ENCODE peak calls at places on chromosomes 2 and 18, in five cellular contexts. H is prostate gland, Y is stomach, K is gastrocnemius medialis, J is spleen. N is an unnamed sample.

GRCh38 chr2:72750466-72750865 is 75.4 kb downstream of the EXOC6B start:
- DNase-seq in J (no peak), H (no peak), Y (no peak), K (no peak), N (no peak)

GRCh38 chr2:100822587-100823248 is 2.8 kb downstream of the NPAS2 start:
- DNase-seq in H (no peak), K (peak), Y (no peak), J (no peak), N (no peak)

GRCh38 chr2:132562245-132562644 is 107.8 kb downstream of the LYPD1 start:
- DNase-seq in Y (no peak), K (no peak), J (no peak), H (no peak), N (no peak)

GRCh38 chr2:169877406-169877805 is 50.2 kb downstream of the UBR3 start:
- DNase-seq in Y (no peak), H (no peak), J (no peak), K (no peak), N (peak)

GRCh38 chr2:74399785-74400184 is 19.7 kb upstream of the DCTN1 start:
- DNase-seq in Y (no peak), K (no peak), H (no peak), J (no peak), N (peak)

GRCh38 chr18:28522250-28522649 is 345.3 kb upstream of the CDH2 start:
- DNase-seq in J (no peak), H (no peak), K (no peak), Y (no peak), N (no peak)

GRCh38 chr18:24397131-24397693 is 412 bp downstream of the OSBPL1A start:
- DNase-seq in K (peak), H (peak), Y (peak), J (no peak), N (peak)

GRCh38 chr2:28958689-28959088 is 22.4 kb upstream of the TOGARAM2 start:
- DNase-seq in H (peak), K (peak), Y (no peak), J (no peak), N (peak)

GRCh38 chr2:147327636-147328035 is 517.2 kb upstream of the ACVR2A start:
- DNase-seq in K (no peak), H (no peak), J (no peak), Y (no peak), N (no peak)

GRCh38 chr2:111030271-111030891 is 90.3 kb upstream of the BCL2L11 start:
- DNase-seq in K (no peak), H (no peak), J (no peak), Y (peak), N (peak)

GRCh38 chr2:49914281-49914680 is 760.0 kb upstream of the FSHR start:
- DNase-seq in K (no peak), H (no peak), J (no peak), Y (no peak), N (peak)

GRCh38 chr2:24920813-24921441 is 890 bp upstream of the ADCY3 start:
- DNase-seq in Y (no peak), J (peak), K (no peak), H (no peak), N (peak)
- H3K4me3 ChIP-seq in Y (peak), J (peak), K (peak), H (peak), N (no peak)

GRCh38 chr18:23334569-23334968 is 118.5 kb upstream of the RIOK3 start:
- DNase-seq in H (no peak), J (no peak), Y (no peak), K (no peak), N (no peak)
- TF ChIP-seq POLR2A in H (no peak), J (no peak), Y (no peak), K (no peak), N (no peak)

GRCh38 chr2:19439081-19439480 is 80.7 kb upstream of the OSR1 start:
- DNase-seq in H (no peak), J (no peak), Y (no peak), K (no peak), N (no peak)

GRCh38 chr2:19434413-19434812 is 76.0 kb upstream of the OSR1 start:
- DNase-seq in H (no peak), Y (no peak), J (no peak), K (no peak), N (no peak)

GRCh38 chr2:19435815-19436214 is 77.4 kb upstream of the OSR1 start:
- DNase-seq in Y (no peak), J (no peak), K (no peak), H (no peak), N (no peak)
- H3K4me3 ChIP-seq in Y (no peak), J (no peak), K (no peak), H (no peak), N (no peak)

GRCh38 chr18:3216987-3217386 is 2.8 kb downstream of the MYOM1 start:
- DNase-seq in K (no peak), J (no peak), H (no peak), Y (no peak), N (no peak)

GRCh38 chr18:3221496-3221895 is 1.7 kb upstream of the MYOM1 start:
- DNase-seq in H (no peak), K (no peak), J (no peak), Y (no peak), N (no peak)

GRCh38 chr18:3217930-3218647 is 1.7 kb downstream of the MYOM1 start:
- DNase-seq in H (no peak), K (no peak), Y (peak), J (no peak), N (no peak)

GRCh38 chr18:3218817-3219216 is 951 bp downstream of the MYOM1 start:
- DNase-seq in H (no peak), J (no peak), Y (no peak), K (no peak), N (no peak)

DNA sequence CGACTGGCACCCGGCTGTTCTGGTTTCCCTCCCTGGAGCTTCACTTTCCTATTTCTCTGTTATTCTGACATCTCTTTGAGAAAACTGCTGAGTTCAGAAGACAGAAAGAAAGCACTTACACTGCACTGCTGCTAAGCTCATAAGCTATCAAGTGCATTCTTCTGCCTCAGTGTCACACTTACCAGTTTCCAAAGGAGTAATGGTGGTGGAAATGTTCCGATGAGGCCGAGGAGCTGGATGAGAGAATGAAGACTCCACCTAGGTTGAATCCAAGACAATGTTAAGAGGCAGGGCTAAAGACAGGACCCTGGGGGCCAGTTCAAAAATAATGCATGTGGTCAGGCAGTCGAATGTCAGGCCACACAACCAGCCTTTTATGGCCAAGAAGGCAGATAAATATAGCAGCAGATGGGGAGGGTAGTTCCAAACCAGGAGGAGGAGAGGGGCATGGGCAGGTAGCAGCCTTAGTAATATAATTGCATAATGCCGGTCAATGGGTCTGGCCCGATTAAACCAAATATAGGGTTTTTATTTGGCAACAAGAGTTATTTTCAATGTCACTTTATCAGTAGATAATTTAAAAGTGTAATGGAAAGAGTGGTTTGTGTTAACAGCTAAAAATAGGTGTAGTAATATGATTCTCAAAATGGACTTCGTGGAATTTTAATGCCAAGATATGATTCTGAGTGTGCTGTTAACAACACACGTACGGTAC is at the start of gene MYOM1:
- DNase-seq in Y (no peak), K (peak), H (no peak), J (no peak), N (no peak)
- TF ChIP-seq POLR2A in Y (no peak), K (peak), H (no peak), J (no peak), N (no peak)

GRCh38 chr2:172889767-172890430 is 154.3 kb downstream of the RAPGEF4 start:
- DNase-seq in K (no peak), H (no peak), J (no peak), Y (no peak), N (peak)
- H3K4me3 ChIP-seq in K (no peak), H (no peak), J (no peak), Y (no peak), N (no peak)

GRCh38 chr2:242088471-242089212 is 219.1 kb downstream of the RTP5 start:
- DNase-seq in K (peak), J (peak), H (peak), Y (peak), N (peak)
- TF ChIP-seq POLR2A in K (peak), J (peak), H (peak), Y (no peak), N (peak)

DNA sequence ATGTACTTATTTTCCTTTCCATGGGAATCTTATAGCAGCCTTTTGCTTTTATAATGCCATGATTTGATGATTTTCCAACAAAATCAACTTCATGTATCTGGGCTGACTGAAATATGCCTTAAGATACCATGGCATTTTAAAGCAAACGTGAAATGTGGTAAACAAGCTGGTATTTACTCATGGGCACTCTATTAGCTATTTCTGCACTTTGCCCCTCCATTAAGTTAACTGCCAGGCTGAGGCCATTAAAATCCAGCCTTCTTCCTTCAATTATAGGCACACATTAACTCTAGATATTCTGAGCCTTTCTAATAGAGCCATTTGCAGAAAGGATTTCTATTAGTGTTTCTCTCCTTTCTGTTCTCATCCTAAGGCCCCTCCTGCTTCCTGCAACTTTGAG is 1.7 kb upstream of the KCNJ3 start:
- DNase-seq in K (no peak), J (no peak), H (no peak), Y (no peak), N (no peak)
- H3K4me3 ChIP-seq in K (no peak), J (no peak), H (no peak), Y (peak), N (no peak)

GRCh38 chr2:219302412-219302968 is 6.7 kb downstream of the PTPRN start:
- DNase-seq in K (no peak), H (no peak), J (peak), Y (no peak), N (no peak)

GRCh38 chr2:219306047-219306446 is 3.2 kb downstream of the PTPRN start:
- DNase-seq in J (no peak), K (no peak), Y (no peak), H (no peak), N (no peak)

GRCh38 chr2:219309278-219309677 is at the start of gene PTPRN:
- DNase-seq in K (no peak), Y (no peak), H (no peak), J (no peak), N (peak)

GRCh38 chr2:219304223-219304622 is 5.0 kb downstream of the PTPRN start:
- DNase-seq in J (no peak), K (no peak), H (no peak), Y (no peak), N (no peak)

DNA sequence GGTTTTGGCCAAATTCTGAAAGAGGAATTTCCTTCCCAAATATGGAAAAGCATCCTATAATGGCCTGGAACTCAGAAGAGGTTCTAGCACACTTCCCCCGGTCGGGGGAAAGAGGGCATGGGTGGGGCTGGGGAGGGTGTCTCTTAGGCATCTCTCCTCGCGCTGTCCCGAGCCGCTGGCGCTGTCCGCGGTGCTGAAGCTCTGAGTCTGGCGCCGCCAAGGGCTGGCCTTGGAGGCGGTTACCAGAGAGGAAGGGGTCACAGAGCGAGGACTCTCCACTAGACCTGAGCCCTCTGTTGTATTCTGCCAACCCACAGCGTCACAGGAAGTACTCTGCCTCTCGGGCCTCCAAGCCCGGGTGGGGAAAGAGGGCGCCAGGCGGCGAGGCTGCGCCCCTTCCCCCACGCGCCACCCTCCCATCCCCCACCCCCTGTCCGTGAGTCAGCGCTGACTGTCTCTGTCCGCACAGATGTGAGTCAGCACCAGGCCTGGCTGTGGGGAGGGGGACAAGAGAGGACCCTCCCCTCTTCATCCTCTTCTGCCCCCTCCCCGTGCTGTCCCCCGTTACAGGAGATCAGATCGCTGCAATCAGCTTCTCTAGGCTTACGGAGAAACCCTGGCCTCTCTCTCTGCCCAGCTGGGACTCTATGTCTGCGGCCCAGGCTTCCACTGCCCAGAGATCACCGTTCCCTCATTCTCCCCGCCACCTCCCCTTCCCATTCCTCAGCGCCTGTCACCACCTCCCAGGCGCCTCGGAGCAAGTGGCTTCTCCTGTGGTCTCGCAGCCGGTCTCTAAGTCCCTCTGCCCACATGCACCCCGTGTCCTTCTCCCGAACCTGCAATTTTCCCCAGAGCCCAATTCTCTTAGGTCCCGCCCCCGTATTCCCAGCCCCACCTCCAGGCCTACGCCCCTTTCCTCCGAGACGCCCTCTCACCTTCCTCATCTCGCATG is 783 bp downstream of the PTPRN start:
- DNase-seq in J (peak), Y (peak), K (no peak), H (no peak), N (peak)
- TF ChIP-seq POLR2A in J (no peak), Y (no peak), K (no peak), H (no peak), N (no peak)

DNA sequence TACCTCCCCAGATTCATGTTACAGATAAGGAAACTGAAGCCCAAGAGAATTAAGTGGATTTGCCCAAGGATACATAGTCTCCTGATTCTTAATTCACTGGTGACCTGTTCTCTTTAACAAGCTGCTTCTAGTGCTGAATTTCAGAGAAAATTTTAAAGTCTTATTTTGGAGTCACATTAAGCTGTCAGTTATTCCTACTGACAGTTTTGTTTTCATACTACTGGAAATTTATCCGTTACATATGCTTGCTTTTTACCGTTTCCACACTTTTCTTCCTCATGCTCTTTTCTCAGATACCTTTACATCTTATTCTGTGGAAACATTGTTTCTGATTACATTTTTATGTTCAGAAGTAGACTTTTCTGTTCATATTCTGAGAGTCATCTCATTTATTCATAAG is 1.3 kb downstream of the MOB4 start:
- DNase-seq in J (no peak), H (no peak), Y (no peak), K (no peak), N (no peak)
- H3K4me3 ChIP-seq in J (peak), H (peak), Y (peak), K (peak), N (peak)

DNA sequence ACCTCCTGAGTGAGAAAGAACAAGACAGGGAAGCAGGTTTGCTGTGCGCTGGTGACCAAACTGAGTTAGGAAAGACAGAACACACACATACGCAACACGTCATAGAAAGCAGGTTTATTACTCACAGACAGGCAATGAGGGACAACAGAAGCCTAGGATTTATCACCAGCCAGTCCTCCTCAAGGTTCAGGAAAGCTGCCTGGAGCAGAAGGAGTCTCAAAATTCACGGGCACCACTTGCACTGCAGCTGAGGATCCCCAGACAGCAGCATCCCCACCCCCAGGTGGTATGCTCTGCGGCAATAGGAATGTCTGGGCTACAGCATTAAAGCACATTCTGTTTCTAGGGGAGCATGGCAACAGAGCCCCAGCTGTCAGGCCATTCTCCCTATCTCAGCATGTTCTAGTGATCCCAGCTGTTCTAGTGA is 284.4 kb upstream of the RGPD4 start:
- DNase-seq in H (no peak), K (no peak), Y (no peak), J (no peak), N (no peak)
- TF ChIP-seq POLR2A in H (no peak), K (no peak), Y (no peak), J (no peak), N (no peak)